ENCODE peak calls at places on chromosomes 1 and 21, in four cellular contexts. L is kidney glomerular epithelial cell; D is naive thymus-derived CD8-positive, alpha-beta T cell; J is AG08395. U is an unnamed sample.

GRCh38 chr1:106924360-106924759 is 132.1 kb upstream of the PRMT6 start:
- DNase-seq in D (no peak), J (peak), L (peak), U (no peak)

GRCh38 chr1:215181518-215181917 is 99.0 kb downstream of the KCNK2 start:
- DNase-seq in J (no peak), L (no peak), D (no peak), U (no peak)

GRCh38 chr1:17008208-17008855 is 3.4 kb downstream of the ATP13A2 start:
- DNase-seq in L (no peak), J (no peak), D (no peak), U (no peak)

GRCh38 chr1:52552505-52553371 is at the start of gene TUT4:
- DNase-seq in D (peak), L (peak), J (peak), U (peak)

GRCh38 chr1:192485692-192486436 is 89.7 kb upstream of the RGS1 start:
- DNase-seq in D (no peak), L (peak), J (peak), U (no peak)

GRCh38 chr1:178238722-178239510 is 145.0 kb downstream of the RASAL2 start:
- DNase-seq in L (peak), J (peak), D (no peak), U (no peak)

GRCh38 chr1:105337427-105337826 is 1587.7 kb downstream of the AMY1C start:
- DNase-seq in D (no peak), J (no peak), L (no peak), U (no peak)

GRCh38 chr1:214264196-214264595 is 16.8 kb upstream of the SMYD2 start:
- DNase-seq in L (no peak), D (no peak), J (no peak), U (no peak)

GRCh38 chr1:183871142-183871541 is 66.2 kb downstream of the RGL1 start:
- DNase-seq in D (no peak), J (no peak), L (peak), U (no peak)

GRCh38 chr1:226476657-226477319 is 68.9 kb upstream of the PARP1 start:
- DNase-seq in D (no peak), L (no peak), J (no peak), U (no peak)

GRCh38 chr1:22753396-22754083 is 42.9 kb downstream of the EPHB2 start:
- DNase-seq in J (peak), D (no peak), L (no peak), U (no peak)

GRCh38 chr1:28129150-28129549 is 40.7 kb upstream of the EYA3 start:
- DNase-seq in L (peak), J (peak), D (no peak), U (no peak)

GRCh38 chr1:12166834-12167492 is at the start of gene TNFRSF1B:
- DNase-seq in L (no peak), J (peak), D (no peak), U (peak)

GRCh38 chr1:1137256-1138045 is 21.6 kb upstream of the C1orf159 start:
- DNase-seq in L (no peak), D (peak), J (no peak), U (peak)

GRCh38 chr1:33326690-33327300 is 5.9 kb upstream of the A3GALT2 start:
- DNase-seq in D (no peak), J (no peak), L (no peak), U (no peak)

GRCh38 chr21:36579898-36580297 is 100.0 kb upstream of the CLDN14 start:
- DNase-seq in D (no peak), J (no peak), L (no peak), U (no peak)

GRCh38 chr1:33875857-33876256 is 12.0 kb downstream of the HMGB4 start:
- DNase-seq in L (no peak), D (no peak), J (no peak), U (no peak)

GRCh38 chr1:198330982-198331620 is 174.3 kb downstream of the NEK7 start:
- DNase-seq in J (no peak), L (no peak), D (no peak), U (no peak)

GRCh38 chr1:44014365-44015104 is 16.7 kb downstream of the SLC6A9 start:
- DNase-seq in L (no peak), J (no peak), D (no peak), U (no peak)

GRCh38 chr1:151399890-151400235 is 490 bp downstream of the PSMB4 start:
- DNase-seq in L (peak), D (no peak), J (peak), U (no peak)

U was measured in naive thymus-derived CD4-positive, alpha-beta T cell.